ENCODE peak calls at places on chromosomes 11 and 22, in six cellular contexts. N, Q, I, R, X and V are unnamed samples.

GRCh38 chr11:33310720-33311500 is 53.7 kb downstream of the HIPK3 start:
- DNase-seq in Q (no peak), R (no peak), I (no peak), X (no peak), N (no peak), V (no peak)

GRCh38 chr11:113532697-113533424 is 57.7 kb upstream of the DRD2 start:
- DNase-seq in I (peak; percentile 61), X (peak; percentile 66), R (peak; percentile 77), Q (peak; percentile 74), N (peak; percentile 74), V (peak; percentile 37)

GRCh38 chr22:45328822-45329535 is 19.2 kb downstream of the FAM118A start:
- DNase-seq in R (no peak), X (peak; percentile 70), N (no peak), Q (no peak), I (no peak), V (no peak)

GRCh38 chr11:73983764-73984543 is 1.3 kb upstream of the UCP2 start:
- DNase-seq in I (no peak), X (no peak), Q (no peak), R (peak; percentile 40), N (peak; percentile 6), V (no peak)

GRCh38 chr22:38298312-38299000 is 18.8 kb downstream of the CSNK1E start:
- DNase-seq in Q (no peak), X (no peak), R (no peak), I (peak; percentile 25), N (no peak), V (peak; percentile 38)

GRCh38 chr11:12110714-12111481 is 508 bp downstream of the MICAL2 start:
- DNase-seq in R (peak; percentile 76), I (no peak), N (no peak), Q (no peak), X (peak; percentile 24), V (peak; percentile 54)

GRCh38 chr22:37636186-37636948 is 3.1 kb upstream of the SH3BP1 start:
- DNase-seq in N (no peak), X (no peak), R (no peak), Q (peak; percentile 37), I (peak; percentile 83), V (no peak)

GRCh38 chr11:16967347-16967662 is 46.9 kb downstream of the PLEKHA7 start:
- DNase-seq in R (no peak), I (no peak), N (no peak), Q (no peak), X (no peak), V (no peak)

GRCh38 chr22:50602338-50602700 is 1.7 kb downstream of the MAPK8IP2 start:
- DNase-seq in N (no peak), Q (no peak), X (no peak), I (no peak), R (no peak), V (no peak)

GRCh38 chr22:50605349-50606074 is 4.9 kb downstream of the MAPK8IP2 start:
- DNase-seq in N (no peak), R (no peak), X (no peak), I (no peak), Q (no peak), V (no peak)

GRCh38 chr22:50604623-50605348 is 4.2 kb downstream of the MAPK8IP2 start:
- DNase-seq in N (no peak), R (peak; percentile 57), Q (no peak), X (no peak), I (no peak), V (no peak)

GRCh38 chr22:50603511-50604255 is 3.1 kb downstream of the MAPK8IP2 start:
- DNase-seq in Q (no peak), N (no peak), X (no peak), I (no peak), R (no peak), V (no peak)

DNA sequence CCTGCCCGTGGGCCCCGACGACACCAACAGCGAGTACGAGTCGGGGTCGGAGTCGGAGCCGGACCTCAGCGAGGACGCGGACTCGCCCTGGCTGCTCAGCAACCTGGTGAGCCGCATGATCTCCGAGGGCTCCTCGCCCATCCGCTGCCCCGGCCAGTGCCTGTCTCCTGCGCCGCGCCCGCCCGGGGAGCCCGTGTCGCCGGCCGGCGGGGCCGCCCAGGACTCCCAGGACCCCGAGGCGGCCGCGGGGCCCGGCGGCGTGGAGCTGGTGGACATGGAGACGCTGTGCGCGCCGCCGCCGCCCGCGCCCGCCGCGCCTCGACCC is 3.6 kb downstream of the MAPK8IP2 start:
- DNase-seq in X (no peak), N (no peak), Q (no peak), I (no peak), R (no peak), V (no peak)
- H3K4me3 ChIP-seq in X (no peak overlapping the region), N (no peak overlapping the region), Q (no peak overlapping the region), I (no peak overlapping the region), R (no peak overlapping the region), V (no peak overlapping the region)

GRCh38 chr11:90344546-90344945 is 121.7 kb upstream of the CHORDC1 start:
- DNase-seq in Q (no peak), I (no peak), N (no peak), R (no peak), X (no peak), V (no peak)

GRCh38 chr11:90349741-90350140 is 126.9 kb upstream of the CHORDC1 start:
- DNase-seq in Q (no peak), I (no peak), N (no peak), X (no peak), R (no peak), V (no peak)
- H3K4me1 ChIP-seq in Q (no peaks in the 10 kb centered on the region), I (no peaks in the 10 kb centered on the region), N (no peaks in the 10 kb centered on the region), X (no peaks in the 10 kb centered on the region), R (no peaks in the 10 kb centered on the region), V (no peaks in the 10 kb centered on the region)

DNA sequence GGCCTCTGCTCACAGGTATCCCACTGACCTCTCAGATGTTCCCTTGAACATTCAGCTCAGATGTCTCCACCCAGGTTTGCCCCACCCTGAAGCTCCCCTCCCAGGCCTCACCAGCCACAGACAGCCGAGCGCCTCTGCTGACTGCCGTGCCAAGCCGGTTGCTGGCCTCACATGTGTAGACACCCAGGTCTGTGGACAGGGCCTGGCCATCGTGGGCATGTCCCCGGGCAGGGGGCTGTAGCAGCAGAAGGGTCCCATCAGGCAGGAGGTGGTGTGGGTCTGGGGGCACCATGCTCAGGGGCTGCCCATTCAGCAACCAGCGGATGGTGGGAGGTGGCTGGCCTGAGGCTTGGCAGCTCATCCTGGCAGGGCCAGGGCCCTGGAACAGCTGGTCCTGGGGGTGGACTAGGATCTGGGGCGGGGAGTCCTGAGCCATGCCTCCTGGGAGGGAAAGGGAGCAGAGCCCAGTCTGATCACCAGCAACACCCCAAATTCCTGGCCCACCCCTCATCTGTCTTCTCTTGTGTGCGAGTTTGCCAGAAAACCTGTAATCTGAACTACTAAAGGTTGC is 759 bp downstream of the ROBO4 start:
- DNase-seq in N (no peak), I (no peak), X (peak; percentile 58), R (peak; percentile 67), Q (peak; percentile 63), V (no peak)
- H3K4me3 ChIP-seq in N (peak overlapping the region; percentile 37), I (no peak overlapping the region), X (peak overlapping the region; percentile 57), R (peak overlapping the region; percentile 19), Q (no peak overlapping the region), V (no peak overlapping the region)

GRCh38 chr11:46239801-46240061 is 37.7 kb upstream of the CREB3L1 start:
- DNase-seq in I (no peak), R (no peak), N (no peak), X (no peak), Q (no peak), V (no peak)
- H3K4me1 ChIP-seq in I (peaks cover 48% of the 10 kb centered on the region), R (no peaks in the 10 kb centered on the region), N (no peaks in the 10 kb centered on the region), X (peaks cover 17% of the 10 kb centered on the region), Q (peaks cover 4% of the 10 kb centered on the region), V (peaks cover 12% of the 10 kb centered on the region)

GRCh38 chr11:43546561-43547410 is 133.8 kb upstream of the HSD17B12 start:
- DNase-seq in Q (peak; percentile 43), I (no peak), N (no peak), R (no peak), X (no peak), V (no peak)
- H3K4me3 ChIP-seq in Q (peak overlapping the region; percentile 36), I (no peak overlapping the region), N (no peak overlapping the region), R (peak overlapping the region; percentile 35), X (peak overlapping the region; percentile 48), V (no peak overlapping the region)

GRCh38 chr11:18466402-18466801 is 10.7 kb downstream of the LDHAL6A start:
- DNase-seq in I (no peak), R (no peak), Q (peak; percentile 22), N (no peak), X (no peak), V (no peak)

GRCh38 chr11:18472587-18472986 is 16.9 kb downstream of the LDHAL6A start:
- DNase-seq in Q (no peak), X (no peak), I (no peak), N (no peak), R (no peak), V (no peak)

GRCh38 chr11:18471995-18472394 is 16.3 kb downstream of the LDHAL6A start:
- DNase-seq in R (no peak), I (no peak), Q (no peak), N (no peak), X (no peak), V (no peak)

GRCh38 chr11:18463439-18463838 is 7.8 kb downstream of the LDHAL6A start:
- DNase-seq in I (no peak), R (no peak), N (no peak), Q (no peak), X (no peak), V (no peak)

GRCh38 chr11:18468962-18469361 is 13.3 kb downstream of the LDHAL6A start:
- DNase-seq in X (no peak), R (no peak), I (no peak), Q (no peak), N (no peak), V (no peak)
- H3K4me1 ChIP-seq in X (no peaks in the 10 kb centered on the region), R (no peaks in the 10 kb centered on the region), I (no peaks in the 10 kb centered on the region), Q (no peaks in the 10 kb centered on the region), N (no peaks in the 10 kb centered on the region), V (no peaks in the 10 kb centered on the region)

DNA sequence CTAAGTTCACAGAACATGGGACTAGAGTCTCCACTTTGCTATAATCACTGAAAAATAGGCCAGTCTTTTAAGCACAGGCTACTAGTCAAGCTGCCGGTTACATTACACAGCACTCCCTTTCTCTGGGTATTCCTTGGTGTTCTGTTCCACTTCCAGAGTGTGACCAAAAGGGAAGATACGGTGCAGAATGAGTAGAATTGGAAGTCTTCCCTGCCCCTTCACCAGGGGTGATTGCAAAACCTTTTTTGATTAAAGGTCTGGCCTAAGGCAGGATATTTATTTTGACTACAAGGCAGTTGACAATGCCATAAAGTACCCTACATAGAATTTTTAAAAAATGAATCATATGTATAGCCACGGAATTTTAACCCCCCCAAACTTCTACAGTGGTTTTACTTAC is 59.6 kb upstream of the ADORA2A start:
- DNase-seq in Q (no peak), I (no peak), X (no peak), R (no peak), N (no peak), V (no peak)
- H3K4me3 ChIP-seq in Q (no peak overlapping the region), I (no peak overlapping the region), X (no peak overlapping the region), R (no peak overlapping the region), N (no peak overlapping the region), V (no peak overlapping the region)